ENCODE peak calls at places on chromosomes 3 and 15, in eight cellular contexts. B, X, J, A, H, D, V and M are unnamed samples.

GRCh38 chr3:188947983-188948657 is 223.7 kb upstream of the TPRG1 start:
- DNase-seq in H (peak), D (peak), V (peak), J (peak), B (no peak), X (peak), A (no peak), M (peak)

GRCh38 chr3:43997788-43998373 is 243.8 kb upstream of the TOPAZ1 start:
- DNase-seq in A (no peak), H (no peak), B (no peak), D (no peak), J (no peak), V (no peak), X (no peak), M (no peak)

GRCh38 chr3:10950476-10951294 is 41.9 kb upstream of the SLC6A1 start:
- DNase-seq in J (peak), D (peak), H (peak), V (peak), B (peak), A (peak), X (no peak), M (no peak)

GRCh38 chr3:141485578-141486415 is 1.0 kb upstream of the RASA2 start:
- DNase-seq in B (peak), H (peak), A (peak), J (peak), X (peak), V (peak), D (no peak), M (peak)

GRCh38 chr15:43251185-43251862 is 15.4 kb downstream of the TGM5 start:
- DNase-seq in B (peak), H (no peak), D (no peak), A (no peak), V (no peak), J (no peak), X (no peak), M (no peak)

GRCh38 chr15:65292938-65293518 is 2.8 kb upstream of the RNU5A-1 start:
- DNase-seq in X (no peak), H (no peak), V (no peak), B (no peak), D (no peak), A (no peak), J (no peak), M (peak)

GRCh38 chr3:47578691-47579632 is at the start of gene CSPG5:
- DNase-seq in V (no peak), D (peak), X (no peak), H (no peak), A (no peak), J (no peak), B (no peak), M (no peak)

GRCh38 chr3:66948041-66948440 is 50.1 kb upstream of the KBTBD8 start:
- DNase-seq in D (no peak), A (no peak), V (no peak), B (no peak), H (no peak), J (no peak), X (no peak), M (no peak)

GRCh38 chr3:32392530-32393302 is 1.1 kb downstream of the CMTM7 start:
- DNase-seq in B (peak), H (peak), X (peak), D (no peak), A (no peak), V (peak), J (no peak), M (no peak)

GRCh38 chr3:187276397-187277128 is 15.0 kb downstream of the MASP1 start:
- DNase-seq in D (no peak), H (no peak), V (peak), B (no peak), A (no peak), J (no peak), X (no peak), M (no peak)

GRCh38 chr15:66777596-66778313 is 75.7 kb downstream of the SMAD6 start:
- DNase-seq in B (no peak), X (no peak), H (no peak), D (no peak), V (no peak), J (no peak), A (no peak), M (no peak)

GRCh38 chr15:59950603-59951388 is 53.3 kb upstream of the FOXB1 start:
- DNase-seq in X (no peak), A (no peak), B (no peak), V (no peak), J (no peak), H (no peak), D (peak), M (no peak)

GRCh38 chr3:46208167-46208704 is at the start of gene CCR1:
- DNase-seq in A (peak), J (no peak), D (no peak), V (no peak), H (peak), X (no peak), B (peak), M (no peak)

GRCh38 chr3:153087595-153088566 is 74.1 kb upstream of the RAP2B start:
- DNase-seq in D (peak), H (no peak), B (peak), J (no peak), A (no peak), V (no peak), X (no peak), M (no peak)

GRCh38 chr3:141380987-141381386 is 12.7 kb downstream of the ZBTB38 start:
- DNase-seq in B (no peak), X (no peak), A (no peak), H (no peak), D (no peak), V (no peak), J (no peak), M (no peak)

GRCh38 chr3:82208002-82208710 is 446.7 kb upstream of the GBE1 start:
- DNase-seq in V (no peak), D (no peak), A (peak), H (no peak), B (no peak), X (no peak), J (no peak), M (no peak)

GRCh38 chr3:36221975-36222374 is 158.3 kb upstream of the STAC start:
- DNase-seq in X (no peak), B (no peak), V (no peak), A (no peak), H (no peak), J (no peak), D (no peak), M (no peak)

GRCh38 chr3:111143-112069 is 85.2 kb upstream of the CHL1 start:
- DNase-seq in D (peak), B (no peak), X (no peak), V (no peak), A (peak), J (no peak), H (no peak), M (no peak)

GRCh38 chr15:77975332-77976119 is 102.0 kb downstream of the TBC1D2B start:
- DNase-seq in A (no peak), B (no peak), V (no peak), D (no peak), J (no peak), X (no peak), H (no peak), M (no peak)

GRCh38 chr15:50353999-50354837 is 780 bp downstream of the GABPB1 start:
- DNase-seq in X (peak), A (peak), B (peak), V (peak), H (peak), J (peak), D (peak), M (peak)

GRCh38 chr3:62686486-62686885 is 188.7 kb downstream of the CADPS start:
- DNase-seq in A (no peak), B (no peak), H (no peak), J (peak), D (no peak), V (no peak), X (no peak), M (peak)

GRCh38 chr3:59318881-59319280 is 269.1 kb upstream of the CFAP20DC start:
- DNase-seq in V (no peak), H (no peak), A (no peak), J (no peak), X (no peak), D (no peak), B (no peak), M (no peak)

GRCh38 chr15:29471306-29471705 is 201.7 kb upstream of the NSMCE3 start:
- DNase-seq in V (no peak), X (no peak), D (no peak), A (no peak), H (no peak), J (no peak), B (no peak), M (no peak)

GRCh38 chr15:83207622-83208356 is at the start of gene HDGFL3:
- DNase-seq in D (peak), V (peak), B (peak), A (peak), H (peak), X (peak), J (peak), M (no peak)

GRCh38 chr15:72770673-72771328 is 12.8 kb downstream of the ADPGK start:
- DNase-seq in V (no peak), H (no peak), X (no peak), J (no peak), D (no peak), A (no peak), B (no peak), M (no peak)

GRCh38 chr3:142999881-143000280 is 1.5 kb upstream of the U2SURP start:
- DNase-seq in H (no peak), B (peak), X (no peak), A (peak), J (no peak), V (no peak), D (no peak), M (no peak)

GRCh38 chr3:13161771-13162535 is 88.7 kb upstream of the IQSEC1 start:
- DNase-seq in H (no peak), A (no peak), V (no peak), B (no peak), D (no peak), X (no peak), J (no peak), M (no peak)

GRCh38 chr3:196778755-196779154 is 39.1 kb downstream of the PAK2 start:
- DNase-seq in B (peak), D (no peak), A (no peak), J (no peak), X (no peak), H (no peak), V (peak), M (peak)

GRCh38 chr3:129608087-129608935 is 1.8 kb upstream of the PLXND1 start:
- DNase-seq in X (no peak), B (peak), D (peak), V (peak), A (peak), J (no peak), H (no peak), M (no peak)

GRCh38 chr15:89785771-89786135 is 9.6 kb downstream of the MESP2 start:
- DNase-seq in D (no peak), V (peak), H (no peak), A (no peak), B (no peak), X (no peak), J (no peak), M (no peak)

GRCh38 chr15:98776607-98777281 is 128.4 kb downstream of the IGF1R start:
- DNase-seq in H (no peak), X (no peak), D (peak), V (no peak), B (no peak), J (no peak), A (peak), M (no peak)

GRCh38 chr15:74889882-74890768 is at the start of gene MPI:
- DNase-seq in X (peak), D (peak), B (peak), A (peak), V (peak), H (peak), J (peak), M (no peak)

GRCh38 chr3:42772670-42773408 is at the start of gene CCDC13:
- DNase-seq in D (peak), J (peak), A (peak), B (peak), X (peak), V (peak), H (peak), M (no peak)

GRCh38 chr3:61299981-61300380 is 48.7 kb upstream of the FHIT start:
- DNase-seq in V (no peak), J (no peak), D (no peak), B (no peak), X (no peak), A (no peak), H (no peak), M (no peak)

GRCh38 chr15:71649894-71650293 is 160.5 kb upstream of the NR2E3 start:
- DNase-seq in H (no peak), X (peak), V (no peak), J (peak), B (no peak), D (no peak), A (no peak), M (peak)

GRCh38 chr3:35673017-35673416 is 33.7 kb downstream of the ARPP21 start:
- DNase-seq in X (no peak), A (no peak), B (no peak), D (no peak), V (no peak), J (no peak), H (no peak), M (no peak)

GRCh38 chr3:44913868-44914468 is 39.6 kb downstream of the TGM4 start:
- DNase-seq in V (peak), D (peak), A (peak), J (peak), X (peak), H (peak), B (peak), M (no peak)